ENCODE peak calls at places on chromosome 17, in five cellular contexts. One of them, this sample, is unnamed.
A peak's percentile ranks its signal among the peaks of the same experiment; 100 is the strongest.

GRCh38 chr17:58165981-58166380 is 801 bp upstream of the OR4D2 start:
- DNase-seq in fibroblast of pulmonary artery: no peak
- DNase-seq in right cardiac atrium: no peak
- DNase-seq in tibial artery: no peak
- DNase-seq in breast epithelium: no peak
- DNase-seq in this sample: no peak

GRCh38 chr17:57257213-57257873 is 1.0 kb downstream of the MSI2 start:
- DNase-seq in fibroblast of pulmonary artery: no peak
- DNase-seq in right cardiac atrium: no peak
- DNase-seq in tibial artery: no peak
- DNase-seq in breast epithelium: no peak
- DNase-seq in this sample: no peak

GRCh38 chr17:48134912-48135480 is 27.4 kb downstream of the SNX11 start:
- DNase-seq in fibroblast of pulmonary artery: no peak
- DNase-seq in right cardiac atrium: no peak
- DNase-seq in tibial artery: no peak
- DNase-seq in breast epithelium: no peak
- DNase-seq in this sample: no peak

GRCh38 chr17:45092932-45093430 is 31.9 kb downstream of the NMT1 start:
- DNase-seq in fibroblast of pulmonary artery: peak; percentile 98
- DNase-seq in right cardiac atrium: peak; percentile 90
- DNase-seq in tibial artery: peak; percentile 97
- DNase-seq in breast epithelium: peak; percentile 94
- DNase-seq in this sample: peak; percentile 94

GRCh38 chr17:8941980-8942617 is 23.4 kb downstream of the PIK3R5 start:
- DNase-seq in fibroblast of pulmonary artery: no peak
- DNase-seq in right cardiac atrium: no peak
- DNase-seq in tibial artery: no peak
- DNase-seq in breast epithelium: no peak
- DNase-seq in this sample: no peak

GRCh38 chr17:77618731-77619130 is 339.8 kb upstream of the TNRC6C start:
- DNase-seq in fibroblast of pulmonary artery: no peak
- DNase-seq in right cardiac atrium: no peak
- DNase-seq in tibial artery: no peak
- DNase-seq in breast epithelium: no peak
- DNase-seq in this sample: no peak

GRCh38 chr17:48871551-48872351 is 20.8 kb upstream of the ATP5MC1 start:
- DNase-seq in fibroblast of pulmonary artery: peak; percentile 20
- DNase-seq in right cardiac atrium: peak; percentile 47
- DNase-seq in tibial artery: no peak
- DNase-seq in breast epithelium: no peak
- DNase-seq in this sample: no peak

GRCh38 chr17:36845916-36846315 is 91.4 kb upstream of the LHX1 start:
- DNase-seq in fibroblast of pulmonary artery: no peak
- DNase-seq in right cardiac atrium: no peak
- DNase-seq in tibial artery: no peak
- DNase-seq in breast epithelium: no peak
- DNase-seq in this sample: no peak

GRCh38 chr17:68290268-68290954 is 516 bp downstream of the SLC16A6 start:
- DNase-seq in fibroblast of pulmonary artery: no peak
- DNase-seq in right cardiac atrium: peak; percentile 33
- DNase-seq in tibial artery: no peak
- DNase-seq in breast epithelium: no peak
- DNase-seq in this sample: no peak

GRCh38 chr17:82415336-82415735 is 2.8 kb upstream of the HEXD start:
- DNase-seq in fibroblast of pulmonary artery: no peak
- DNase-seq in right cardiac atrium: no peak
- DNase-seq in tibial artery: no peak
- DNase-seq in breast epithelium: no peak
- DNase-seq in this sample: no peak

GRCh38 chr17:77330602-77331081 is 189.9 kb downstream of the SEC14L1 start:
- DNase-seq in fibroblast of pulmonary artery: no peak
- DNase-seq in right cardiac atrium: no peak
- DNase-seq in tibial artery: peak; percentile 63
- DNase-seq in breast epithelium: peak; percentile 16
- DNase-seq in this sample: no peak

GRCh38 chr17:58320163-58320558 is 8.4 kb downstream of the TSPOAP1 start:
- DNase-seq in fibroblast of pulmonary artery: no peak
- DNase-seq in right cardiac atrium: no peak
- DNase-seq in tibial artery: no peak
- DNase-seq in breast epithelium: no peak
- DNase-seq in this sample: no peak

GRCh38 chr17:59668816-59669215 is 38.4 kb downstream of the PTRH2 start:
- DNase-seq in fibroblast of pulmonary artery: peak; percentile 92
- DNase-seq in right cardiac atrium: no peak
- DNase-seq in tibial artery: no peak
- DNase-seq in breast epithelium: no peak
- DNase-seq in this sample: peak; percentile 57

GRCh38 chr17:53627511-53627910 is 195.2 kb upstream of the KIF2B start:
- DNase-seq in fibroblast of pulmonary artery: peak; percentile 57
- DNase-seq in right cardiac atrium: no peak
- DNase-seq in tibial artery: no peak
- DNase-seq in breast epithelium: no peak
- DNase-seq in this sample: peak; percentile 39

GRCh38 chr17:81641825-81642489 is 5.0 kb downstream of the TSPAN10 start:
- DNase-seq in fibroblast of pulmonary artery: peak; percentile 23
- DNase-seq in right cardiac atrium: no peak
- DNase-seq in tibial artery: no peak
- DNase-seq in breast epithelium: no peak
- DNase-seq in this sample: no peak

GRCh38 chr17:65145743-65146142 is 8.6 kb downstream of the RGS9 start:
- DNase-seq in fibroblast of pulmonary artery: no peak
- DNase-seq in right cardiac atrium: no peak
- DNase-seq in tibial artery: no peak
- DNase-seq in breast epithelium: no peak
- DNase-seq in this sample: no peak

GRCh38 chr17:40916366-40916765 is 21.1 kb downstream of the KRT23 start:
- DNase-seq in fibroblast of pulmonary artery: no peak
- DNase-seq in right cardiac atrium: no peak
- DNase-seq in tibial artery: no peak
- DNase-seq in breast epithelium: no peak
- DNase-seq in this sample: no peak

GRCh38 chr17:77345260-77345910 is 204.6 kb downstream of the SEC14L1 start:
- DNase-seq in fibroblast of pulmonary artery: no peak
- DNase-seq in right cardiac atrium: no peak
- DNase-seq in tibial artery: peak; percentile 77
- DNase-seq in breast epithelium: no peak
- DNase-seq in this sample: no peak

GRCh38 chr17:68542698-68543463 is 30.7 kb downstream of the PRKAR1A start:
- DNase-seq in fibroblast of pulmonary artery: no peak
- DNase-seq in right cardiac atrium: no peak
- DNase-seq in tibial artery: no peak
- DNase-seq in breast epithelium: no peak
- DNase-seq in this sample: no peak

GRCh38 chr17:50036455-50037320 is 19.2 kb upstream of the ITGA3 start:
- DNase-seq in fibroblast of pulmonary artery: no peak
- DNase-seq in right cardiac atrium: no peak
- DNase-seq in tibial artery: peak; percentile 60
- DNase-seq in breast epithelium: no peak
- DNase-seq in this sample: no peak

GRCh38 chr17:28862497-28862896 is 7.7 kb downstream of the ERAL1 start:
- DNase-seq in fibroblast of pulmonary artery: no peak
- DNase-seq in right cardiac atrium: no peak
- DNase-seq in tibial artery: no peak
- DNase-seq in breast epithelium: no peak
- DNase-seq in this sample: no peak

GRCh38 chr17:50205931-50206505 is 4.6 kb upstream of the COL1A1 start:
- DNase-seq in fibroblast of pulmonary artery: no peak
- DNase-seq in right cardiac atrium: no peak
- DNase-seq in tibial artery: peak; percentile 48
- DNase-seq in breast epithelium: no peak
- DNase-seq in this sample: no peak

GRCh38 chr17:76710863-76711611 is at the start of gene MXRA7:
- DNase-seq in fibroblast of pulmonary artery: peak; percentile 68
- DNase-seq in right cardiac atrium: peak; percentile 79
- DNase-seq in tibial artery: peak; percentile 91
- DNase-seq in breast epithelium: peak; percentile 64
- DNase-seq in this sample: no peak

GRCh38 chr17:76883744-76884525 is 15.7 kb downstream of the MGAT5B start:
- DNase-seq in fibroblast of pulmonary artery: no peak
- DNase-seq in right cardiac atrium: no peak
- DNase-seq in tibial artery: no peak
- DNase-seq in breast epithelium: no peak
- DNase-seq in this sample: no peak

DNA sequence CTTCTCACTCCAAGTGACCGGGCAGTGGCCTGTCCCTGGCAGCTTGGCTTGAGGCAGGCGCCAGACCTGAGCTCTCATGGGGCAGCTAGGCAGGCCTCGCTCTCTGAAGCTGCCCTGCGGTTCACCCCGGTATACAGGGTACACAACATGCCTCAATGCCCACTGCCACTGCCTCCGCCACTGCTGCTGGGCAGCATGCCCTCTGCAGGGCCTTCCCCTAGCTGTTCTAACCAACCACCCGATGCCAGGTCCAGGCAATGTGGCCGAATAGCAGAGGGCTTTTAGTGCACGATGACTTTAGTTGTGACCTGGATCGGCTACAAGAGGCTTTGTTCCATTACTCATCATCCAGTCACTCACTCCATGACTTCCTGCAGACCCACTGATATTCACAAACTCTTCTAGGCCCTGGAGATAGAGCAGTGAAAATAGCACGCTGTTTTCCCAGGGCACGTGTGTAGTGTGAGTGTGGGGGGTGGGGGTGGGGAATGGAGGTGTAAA is 19.7 kb downstream of the CDC42EP4 start:
- DNase-seq in fibroblast of pulmonary artery: peak; percentile 50
- DNase-seq in right cardiac atrium: peak; percentile 61
- DNase-seq in tibial artery: peak; percentile 93
- DNase-seq in breast epithelium: no peak
- DNase-seq in this sample: no peak
- H3K4me3 ChIP-seq in fibroblast of pulmonary artery: no peak overlapping the region
- H3K4me3 ChIP-seq in right cardiac atrium: no peak overlapping the region
- H3K4me3 ChIP-seq in tibial artery: no peak overlapping the region
- H3K4me3 ChIP-seq in breast epithelium: peak overlapping the region; percentile 61
- H3K4me3 ChIP-seq in this sample: no peak overlapping the region

DNA sequence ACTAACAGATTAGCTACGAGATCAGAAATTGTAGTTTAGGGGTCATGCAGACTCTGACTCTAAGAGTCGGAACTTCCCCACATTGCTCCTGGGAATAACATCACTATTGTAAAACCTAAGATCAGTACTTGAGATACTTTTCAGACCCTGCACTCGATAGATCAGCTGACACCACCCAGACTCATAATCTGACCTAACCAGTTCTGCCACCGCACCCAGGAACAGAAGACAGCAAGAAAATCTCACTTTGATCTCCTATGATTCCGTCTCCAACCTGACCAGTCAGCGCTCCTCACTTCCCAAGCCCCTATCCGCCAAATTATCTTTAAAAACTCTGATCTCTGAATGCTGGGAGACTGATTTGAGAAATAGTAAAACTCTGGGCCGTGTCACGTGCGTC is 27.2 kb upstream of the ASGR2 start:
- DNase-seq in fibroblast of pulmonary artery: no peak
- DNase-seq in right cardiac atrium: no peak
- DNase-seq in tibial artery: no peak
- DNase-seq in breast epithelium: no peak
- DNase-seq in this sample: no peak
- H3K4me3 ChIP-seq in fibroblast of pulmonary artery: no peak overlapping the region
- H3K4me3 ChIP-seq in right cardiac atrium: no peak overlapping the region
- H3K4me3 ChIP-seq in tibial artery: no peak overlapping the region
- H3K4me3 ChIP-seq in breast epithelium: no peak overlapping the region
- H3K4me3 ChIP-seq in this sample: no peak overlapping the region

GRCh38 chr17:74443516-74444296 is 11.8 kb downstream of the GPRC5C start:
- DNase-seq in fibroblast of pulmonary artery: no peak
- DNase-seq in right cardiac atrium: no peak
- DNase-seq in tibial artery: no peak
- DNase-seq in breast epithelium: no peak
- DNase-seq in this sample: no peak
- H3K4me3 ChIP-seq in fibroblast of pulmonary artery: no peak overlapping the region
- H3K4me3 ChIP-seq in right cardiac atrium: no peak overlapping the region
- H3K4me3 ChIP-seq in tibial artery: no peak overlapping the region
- H3K4me3 ChIP-seq in breast epithelium: peak overlapping the region; percentile 50
- H3K4me3 ChIP-seq in this sample: no peak overlapping the region

GRCh38 chr17:18225121-18225561 is 294 bp upstream of the LLGL1 start:
- DNase-seq in fibroblast of pulmonary artery: peak; percentile 95
- DNase-seq in right cardiac atrium: peak; percentile 98
- DNase-seq in tibial artery: peak; percentile 97
- DNase-seq in breast epithelium: peak; percentile 95
- DNase-seq in this sample: peak; percentile 83
- H3K4me3 ChIP-seq in fibroblast of pulmonary artery: peak overlapping the region; percentile 34
- H3K4me3 ChIP-seq in right cardiac atrium: peak overlapping the region; percentile 98
- H3K4me3 ChIP-seq in tibial artery: peak overlapping the region; percentile 66
- H3K4me3 ChIP-seq in breast epithelium: peak overlapping the region; percentile 86
- H3K4me3 ChIP-seq in this sample: peak overlapping the region; percentile 36

GRCh38 chr17:42112552-42113176 is at the start of gene DHX58:
- DNase-seq in fibroblast of pulmonary artery: peak; percentile 86
- DNase-seq in right cardiac atrium: peak; percentile 71
- DNase-seq in tibial artery: peak; percentile 86
- DNase-seq in breast epithelium: peak; percentile 73
- DNase-seq in this sample: peak; percentile 56
- H3K4me3 ChIP-seq in fibroblast of pulmonary artery: peak within 1 kb of the TSS; percentile 53
- H3K4me3 ChIP-seq in right cardiac atrium: peak within 1 kb of the TSS; percentile 49
- H3K4me3 ChIP-seq in tibial artery: peak within 1 kb of the TSS; percentile 56
- H3K4me3 ChIP-seq in breast epithelium: peak within 1 kb of the TSS; percentile 82
- H3K4me3 ChIP-seq in this sample: peak within 1 kb of the TSS; percentile 41

DNA sequence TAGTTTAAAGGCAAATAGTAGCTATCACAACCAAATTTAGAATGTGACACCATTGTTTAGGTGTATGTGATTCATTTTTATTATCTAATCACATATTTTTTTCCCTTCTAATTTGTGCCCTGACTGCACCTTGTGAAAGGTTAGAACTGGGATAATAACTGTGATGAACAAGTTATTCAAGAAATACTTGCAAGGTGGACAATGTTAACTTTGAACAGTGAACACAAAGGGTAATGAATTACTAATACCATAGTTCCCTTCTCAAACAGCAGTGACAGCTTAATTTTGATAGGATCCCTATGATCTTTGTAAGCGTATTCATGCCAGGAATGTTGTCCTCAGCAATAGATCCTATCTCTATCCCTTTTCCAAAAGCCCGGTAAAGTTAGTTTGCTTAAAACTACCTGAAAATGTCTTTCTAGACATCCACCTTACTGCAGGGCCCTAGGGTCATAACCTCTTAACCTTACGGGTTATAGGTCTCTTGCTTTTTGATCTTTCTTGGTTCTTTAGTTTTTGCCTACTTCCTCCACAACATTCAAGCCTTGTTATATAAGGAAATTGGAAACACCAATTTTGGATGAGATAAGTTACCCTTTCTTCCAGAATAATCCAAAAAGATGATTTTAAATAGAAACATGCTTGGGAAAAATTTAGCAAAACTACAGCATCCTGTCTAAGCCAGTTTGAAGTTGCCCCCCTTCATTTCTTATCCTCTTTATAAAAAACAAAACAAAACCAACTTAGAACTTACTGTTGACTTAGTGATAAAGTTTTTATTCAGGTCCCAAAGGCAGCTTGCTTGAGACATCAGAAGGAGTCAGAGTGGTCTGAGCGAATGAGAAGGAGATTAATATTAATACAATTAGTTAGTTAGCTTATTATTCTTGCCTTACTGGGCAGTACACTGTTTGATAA is 200.0 kb upstream of the TBX2 start:
- DNase-seq in fibroblast of pulmonary artery: no peak
- DNase-seq in right cardiac atrium: no peak
- DNase-seq in tibial artery: no peak
- DNase-seq in breast epithelium: no peak
- DNase-seq in this sample: no peak
- H3K4me3 ChIP-seq in fibroblast of pulmonary artery: no peak overlapping the region
- H3K4me3 ChIP-seq in right cardiac atrium: no peak overlapping the region
- H3K4me3 ChIP-seq in tibial artery: no peak overlapping the region
- H3K4me3 ChIP-seq in breast epithelium: no peak overlapping the region
- H3K4me3 ChIP-seq in this sample: no peak overlapping the region

This sample was measured in skeletal muscle cell.